ENCODE peak calls at places on chromosome 13, in six cellular contexts. J is nephron progenitor cell, G is brain microvascular endothelial cell, U is AG10803, O is RWPE1, Z is left ventricle myocardium inferior. E is an unnamed sample.

GRCh38 chr13:40979232-40979631 is 39.9 kb downstream of the ELF1 start:
- DNase-seq in J (no peak), G (no peak), U (no peak), O (no peak), Z (no peak), E (no peak)

GRCh38 chr13:103663996-103664395 is 597.8 kb upstream of the SLC10A2 start:
- DNase-seq in J (no peak), G (no peak), U (no peak), O (peak), Z (no peak), E (no peak)

GRCh38 chr13:102913924-102914628 is 68.2 kb downstream of the ERCC5 start:
- DNase-seq in J (no peak), G (no peak), U (peak), O (peak), Z (no peak), E (no peak)

GRCh38 chr13:35979378-35979911 is 151.7 kb downstream of the DCLK1 start:
- DNase-seq in J (no peak), G (peak), U (peak), O (peak), Z (peak), E (no peak)

GRCh38 chr13:67070306-67070705 is 159.8 kb downstream of the PCDH9 start:
- DNase-seq in J (no peak), G (no peak), U (no peak), O (no peak), Z (no peak), E (no peak)

GRCh38 chr13:38350114-38350617 is 515 bp downstream of the UFM1 start:
- DNase-seq in J (peak), G (peak), U (peak), O (peak), Z (peak), E (no peak)

GRCh38 chr13:65456150-65456912 is 1773.8 kb downstream of the PCDH9 start:
- DNase-seq in J (no peak), G (peak), U (no peak), O (no peak), Z (no peak), E (no peak)

GRCh38 chr13:26558074-26558805 is 757 bp downstream of the WASF3 start:
- DNase-seq in J (peak), G (no peak), U (peak), O (peak), Z (peak), E (peak)

GRCh38 chr13:66162470-66162869 is 1067.7 kb downstream of the PCDH9 start:
- DNase-seq in J (no peak), G (no peak), U (no peak), O (no peak), Z (no peak), E (no peak)

GRCh38 chr13:45718063-45718462 is 15.9 kb downstream of the CBY2 start:
- DNase-seq in J (no peak), G (peak), U (peak), O (no peak), Z (no peak), E (no peak)
- TF ChIP-seq CTCF in J (peak), G (peak), U (peak), O (no peak), Z (peak), E (peak)

GRCh38 chr13:46386996-46387851 is at the start of gene RUBCNL:
- DNase-seq in J (peak), G (peak), U (peak), O (peak), Z (peak), E (peak)
- TF ChIP-seq CTCF in J (no peak), G (no peak), U (no peak), O (no peak), Z (no peak), E (no peak)

GRCh38 chr13:28185256-28185655 is 46.9 kb downstream of the PAN3 start:
- DNase-seq in J (no peak), G (no peak), U (no peak), O (no peak), Z (no peak), E (no peak)

GRCh38 chr13:28181413-28181812 is 43.1 kb downstream of the PAN3 start:
- DNase-seq in J (no peak), G (peak), U (peak), O (peak), Z (no peak), E (no peak)

GRCh38 chr13:28177327-28177726 is 39.0 kb downstream of the PAN3 start:
- DNase-seq in J (no peak), G (no peak), U (no peak), O (no peak), Z (no peak), E (no peak)

GRCh38 chr13:28177877-28178276 is 39.5 kb downstream of the PAN3 start:
- DNase-seq in J (no peak), G (no peak), U (no peak), O (no peak), Z (no peak), E (no peak)

GRCh38 chr13:28179974-28180373 is 41.6 kb downstream of the PAN3 start:
- DNase-seq in J (no peak), G (no peak), U (no peak), O (no peak), Z (no peak), E (no peak)
- TF ChIP-seq CTCF in J (no peak), G (no peak), U (no peak), O (no peak), Z (no peak), E (no peak)

GRCh38 chr13:93942016-93942415 is 537.5 kb downstream of the DCT start:
- DNase-seq in J (no peak), G (no peak), U (no peak), O (no peak), Z (no peak), E (no peak)
- TF ChIP-seq CTCF in J (no peak), G (no peak), U (no peak), O (no peak), Z (no peak), E (no peak)

E was measured in neural crest cell.